ENCODE peak calls at places on chromosomes 4 and X, in nine cellular contexts. C, V, J, M, B, R, W, A and Q are unnamed samples.

GRCh38 chr4:140168936-140169335 is 15.0 kb upstream of the MAML3 start:
- DNase-seq in B (no peak), C (no peak), M (no peak), R (no peak), A (no peak), V (no peak), W (no peak), J (no peak), Q (no peak)

GRCh38 chrX:11965436-11965835 is 172.8 kb upstream of the FRMPD4 start:
- DNase-seq in M (no peak), R (no peak), W (no peak), J (no peak), C (no peak), B (no peak), A (no peak), V (no peak), Q (no peak)

GRCh38 chrX:8653956-8654355 is 78.0 kb downstream of the ANOS1 start:
- DNase-seq in R (no peak), B (no peak), A (no peak), C (no peak), W (no peak), V (no peak), M (no peak), J (no peak), Q (no peak)

GRCh38 chr4:111943796-111944203 is 201.5 kb upstream of the FAM241A start:
- DNase-seq in V (no peak), W (no peak), A (no peak), B (no peak), M (peak), R (peak), C (no peak), J (no peak), Q (peak)

GRCh38 chr4:95363966-95364365 is 184.8 kb downstream of the UNC5C start:
- DNase-seq in B (no peak), V (no peak), J (no peak), W (no peak), A (no peak), C (no peak), M (no peak), R (no peak), Q (no peak)

GRCh38 chr4:8331567-8331955 is 62.0 kb downstream of the HTRA3 start:
- DNase-seq in W (peak), M (peak), C (no peak), R (no peak), B (no peak), A (no peak), V (no peak), J (no peak), Q (no peak)

GRCh38 chrX:11967986-11968385 is 170.3 kb upstream of the FRMPD4 start:
- DNase-seq in V (no peak), J (no peak), M (no peak), R (no peak), C (no peak), W (no peak), B (no peak), A (no peak), Q (no peak)

GRCh38 chr4:15778742-15779231 is 659 bp downstream of the CD38 start:
- DNase-seq in V (no peak), J (no peak), R (no peak), M (peak), C (peak), A (no peak), B (no peak), W (peak), Q (no peak)

DNA sequence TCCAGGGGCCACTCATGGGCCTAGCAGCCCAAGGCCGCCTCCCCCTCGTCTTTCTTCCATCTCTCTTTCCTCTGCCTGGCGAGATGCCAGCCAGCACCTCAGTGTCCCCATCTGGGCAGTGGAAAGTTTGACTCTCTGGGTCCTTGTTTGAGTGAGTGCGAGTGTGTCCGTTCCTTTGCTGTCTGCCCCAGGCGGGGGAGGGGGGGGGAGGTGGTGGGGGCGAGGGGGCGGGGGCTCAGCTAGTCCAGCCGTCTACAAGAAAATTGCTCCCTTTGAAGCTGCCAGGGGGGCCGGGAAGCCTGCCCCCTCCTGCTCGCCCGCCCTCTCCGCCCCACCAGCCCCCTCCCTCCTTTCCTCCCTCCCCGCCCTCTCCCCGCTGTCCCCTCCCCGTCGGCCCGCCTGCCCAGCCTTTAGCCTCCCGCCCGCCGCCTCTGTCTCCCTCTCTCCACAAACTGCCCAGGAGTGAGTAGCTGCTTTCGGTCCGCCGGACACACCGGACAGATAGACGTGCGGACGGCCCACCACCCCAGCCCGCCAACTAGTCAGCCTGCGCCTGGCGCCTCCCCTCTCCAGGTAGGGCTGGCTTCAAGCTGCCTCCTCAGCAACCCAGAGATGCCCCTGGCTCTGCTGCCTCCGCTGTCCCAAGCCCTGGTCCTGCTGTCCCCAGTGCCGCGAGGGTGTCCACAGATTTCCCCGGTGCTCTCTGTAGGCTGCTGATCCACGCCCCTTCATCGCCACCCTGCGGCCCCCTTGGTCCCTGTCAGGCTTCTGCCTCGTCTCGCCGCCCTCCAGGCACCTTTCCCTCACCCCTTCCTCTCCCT is at the start of gene BGN:
- DNase-seq in R (no peak), J (no peak), V (no peak), C (peak), M (no peak), B (peak), A (peak), W (peak), Q (no peak)
- H3K4me3 ChIP-seq in R (no peak), J (peak), V (peak), C (peak), M (no peak), B (no peak), A (peak), W (peak), Q (peak)

GRCh38 chr4:108355523-108356208 is 186.9 kb upstream of the LEF1 start:
- DNase-seq in C (no peak), R (no peak), M (no peak), B (no peak), V (no peak), J (no peak), W (no peak), A (no peak), Q (no peak)
- H3K4me3 ChIP-seq in C (no peak), R (no peak), M (no peak), B (no peak), V (no peak), J (no peak), W (no peak), A (no peak), Q (no peak)

DNA sequence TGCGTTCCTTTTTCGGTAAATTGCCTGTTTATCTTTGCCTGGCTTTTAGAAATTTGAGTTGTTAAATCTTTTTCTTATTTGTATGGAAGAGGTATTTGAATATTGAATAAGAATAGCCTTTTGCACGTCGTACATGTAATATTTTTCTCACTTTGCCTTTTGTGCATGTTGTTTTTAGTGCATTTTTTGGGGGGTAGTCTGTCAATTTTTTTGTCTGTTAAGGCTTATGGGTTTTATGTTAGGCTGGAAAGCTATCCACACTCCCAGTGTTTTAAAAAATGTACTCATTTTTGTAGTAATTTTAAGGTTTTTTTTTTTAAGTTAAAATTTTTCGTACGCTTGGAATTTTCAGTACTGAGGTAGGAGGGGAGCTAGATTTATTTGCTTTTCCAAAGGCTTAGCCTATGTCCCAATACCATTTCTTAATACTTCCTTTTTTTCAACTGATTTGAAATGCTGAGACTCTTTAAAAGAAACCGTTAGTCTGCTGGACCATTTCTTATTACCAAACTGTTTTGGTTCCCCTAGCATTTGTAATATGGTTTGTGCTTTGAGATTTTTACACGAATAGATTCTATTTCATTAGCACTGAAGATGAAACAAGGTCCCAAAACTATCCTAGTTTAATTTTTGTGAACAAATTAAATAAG is 1.3 kb downstream of the HERC5 start:
- DNase-seq in J (no peak), R (no peak), V (no peak), C (no peak), A (no peak), W (no peak), M (no peak), B (no peak), Q (no peak)
- H3K4me3 ChIP-seq in J (no peak), R (peak), V (no peak), C (peak), A (peak), W (peak), M (no peak), B (no peak), Q (no peak)

GRCh38 chrX:106585478-106585877 is 26.3 kb upstream of the RADX start:
- DNase-seq in V (no peak), W (no peak), B (no peak), R (no peak), A (no peak), J (no peak), M (no peak), C (no peak), Q (no peak)
- H3K4me3 ChIP-seq in V (no peak), W (no peak), B (no peak), R (no peak), A (no peak), J (no peak), M (no peak), C (no peak), Q (no peak)

GRCh38 chr4:158768577-158769174 is at the start of gene FNIP2:
- DNase-seq in V (no peak), C (peak), W (peak), R (peak), M (peak), A (peak), B (peak), J (no peak), Q (peak)

GRCh38 chr4:158771776-158772175 is 3.0 kb downstream of the FNIP2 start:
- DNase-seq in R (no peak), V (no peak), C (no peak), J (no peak), W (no peak), A (no peak), B (no peak), M (no peak), Q (no peak)

GRCh38 chr4:158766419-158767044 is 2.3 kb upstream of the FNIP2 start:
- DNase-seq in A (no peak), C (no peak), M (no peak), W (no peak), J (no peak), V (no peak), R (no peak), B (no peak), Q (no peak)

GRCh38 chr4:158769175-158769831 is 477 bp downstream of the FNIP2 start:
- DNase-seq in W (peak), M (peak), B (peak), J (no peak), R (peak), V (no peak), C (peak), A (no peak), Q (no peak)

DNA sequence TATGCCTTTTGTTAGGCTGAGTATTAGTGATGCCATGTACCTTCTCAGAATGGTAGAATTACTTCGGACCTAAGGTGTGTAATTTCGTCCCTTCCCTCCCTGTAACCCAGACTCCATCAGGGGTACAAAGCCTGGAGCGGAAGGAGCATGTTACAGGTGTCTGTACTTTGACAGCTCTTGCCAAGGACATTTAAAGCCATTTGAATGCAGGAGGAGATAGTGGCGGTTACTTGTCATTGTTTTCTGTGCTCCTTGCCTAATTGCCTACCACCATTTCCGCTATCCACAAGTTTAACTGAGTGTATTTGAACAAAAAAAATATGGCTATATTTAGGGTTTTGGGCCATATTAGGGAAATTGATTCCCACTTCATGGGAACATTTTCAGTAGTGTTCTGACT is 1.8 kb downstream of the FNIP2 start:
- DNase-seq in R (no peak), A (no peak), W (no peak), M (no peak), J (no peak), C (no peak), B (no peak), V (no peak), Q (no peak)
- H3K4me3 ChIP-seq in R (no peak), A (peak), W (peak), M (no peak), J (no peak), C (peak), B (no peak), V (peak), Q (no peak)

DNA sequence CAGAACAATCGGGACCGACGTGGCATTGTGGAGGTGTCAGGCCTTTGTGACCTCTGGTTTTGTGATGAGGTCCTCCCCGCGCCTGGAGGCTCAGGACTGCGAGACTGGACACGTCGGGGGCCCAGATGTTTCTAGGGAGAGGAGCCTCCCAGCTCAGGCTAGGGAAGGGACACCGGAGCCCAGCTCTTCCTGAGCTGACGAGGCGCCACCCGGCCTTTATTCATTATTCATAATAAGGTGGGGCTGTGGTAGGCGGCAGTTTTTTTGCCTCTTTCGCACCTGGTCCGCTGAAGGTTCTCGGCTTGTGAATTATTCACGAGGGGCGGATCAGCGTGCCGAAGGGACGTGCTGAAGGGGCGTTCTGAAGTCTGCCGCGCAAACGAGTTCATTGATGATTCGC is 2.3 kb upstream of the UBA1 start:
- DNase-seq in M (no peak), V (no peak), C (no peak), R (no peak), A (no peak), J (no peak), B (no peak), W (no peak), Q (no peak)
- H3K4me3 ChIP-seq in M (peak), V (peak), C (peak), R (peak), A (peak), J (peak), B (peak), W (no peak), Q (peak)

GRCh38 chr4:80153800-80154546 is 43.3 kb upstream of the PRDM8 start:
- DNase-seq in J (peak), B (no peak), A (no peak), W (no peak), C (no peak), M (no peak), R (no peak), V (no peak), Q (no peak)

GRCh38 chr4:80151981-80152380 is 45.3 kb upstream of the PRDM8 start:
- DNase-seq in B (no peak), M (no peak), J (no peak), C (no peak), W (no peak), V (no peak), A (no peak), R (no peak), Q (no peak)

GRCh38 chr4:80154547-80154933 is 42.8 kb upstream of the PRDM8 start:
- DNase-seq in C (no peak), V (no peak), B (no peak), W (no peak), R (no peak), A (no peak), M (no peak), J (no peak), Q (no peak)

GRCh38 chr4:80156410-80156809 is 40.9 kb upstream of the PRDM8 start:
- DNase-seq in A (no peak), R (no peak), B (no peak), C (no peak), W (no peak), V (no peak), M (no peak), J (no peak), Q (no peak)

DNA sequence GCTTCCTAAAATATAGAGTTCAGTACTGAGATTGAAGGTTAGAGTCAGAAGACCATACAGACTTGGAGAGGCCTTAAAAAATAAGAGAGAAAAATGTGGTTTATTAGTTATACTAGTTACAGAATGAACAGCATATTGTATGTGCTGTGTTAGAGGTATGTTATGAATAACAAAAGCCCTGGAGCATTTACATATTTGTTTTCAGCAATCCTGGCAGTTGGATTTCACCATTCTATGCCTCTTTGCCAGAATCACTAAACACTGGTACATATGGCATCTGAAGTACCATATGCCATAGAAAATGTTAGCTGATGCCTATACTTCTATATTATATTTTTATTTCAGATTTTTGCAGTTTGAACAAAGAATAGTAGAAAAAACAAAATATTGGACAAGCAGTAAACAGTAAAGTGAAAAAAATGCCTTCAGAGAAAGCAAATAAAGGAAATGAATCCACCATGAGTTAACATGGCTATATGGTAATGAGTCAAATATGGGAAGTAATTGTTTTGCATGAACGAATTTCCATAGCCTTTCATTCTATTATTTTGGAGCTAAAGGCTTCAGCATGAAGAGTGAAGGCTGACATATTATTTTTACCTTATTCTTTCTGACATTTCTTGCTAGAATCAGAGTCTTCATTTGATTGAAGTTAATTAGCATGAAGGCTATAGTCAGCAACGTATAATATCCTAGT is 41.9 kb upstream of the PRDM8 start:
- DNase-seq in A (no peak), W (no peak), B (no peak), V (no peak), C (no peak), R (no peak), M (no peak), J (no peak), Q (no peak)
- H3K4me3 ChIP-seq in A (no peak), W (no peak), B (no peak), V (no peak), C (no peak), R (no peak), M (no peak), J (no peak), Q (no peak)

GRCh38 chr4:137955615-137956014 is 286.5 kb downstream of the SLC7A11 start:
- DNase-seq in J (no peak), C (no peak), M (no peak), V (no peak), A (no peak), R (no peak), W (no peak), B (no peak), Q (no peak)

GRCh38 chr4:137961051-137961438 is 281.1 kb downstream of the SLC7A11 start:
- DNase-seq in A (no peak), M (no peak), W (no peak), B (no peak), C (no peak), J (no peak), R (no peak), V (peak), Q (no peak)

GRCh38 chr4:137956256-137956655 is 285.9 kb downstream of the SLC7A11 start:
- DNase-seq in B (no peak), W (no peak), R (no peak), M (no peak), A (no peak), V (no peak), J (no peak), C (no peak), Q (no peak)

DNA sequence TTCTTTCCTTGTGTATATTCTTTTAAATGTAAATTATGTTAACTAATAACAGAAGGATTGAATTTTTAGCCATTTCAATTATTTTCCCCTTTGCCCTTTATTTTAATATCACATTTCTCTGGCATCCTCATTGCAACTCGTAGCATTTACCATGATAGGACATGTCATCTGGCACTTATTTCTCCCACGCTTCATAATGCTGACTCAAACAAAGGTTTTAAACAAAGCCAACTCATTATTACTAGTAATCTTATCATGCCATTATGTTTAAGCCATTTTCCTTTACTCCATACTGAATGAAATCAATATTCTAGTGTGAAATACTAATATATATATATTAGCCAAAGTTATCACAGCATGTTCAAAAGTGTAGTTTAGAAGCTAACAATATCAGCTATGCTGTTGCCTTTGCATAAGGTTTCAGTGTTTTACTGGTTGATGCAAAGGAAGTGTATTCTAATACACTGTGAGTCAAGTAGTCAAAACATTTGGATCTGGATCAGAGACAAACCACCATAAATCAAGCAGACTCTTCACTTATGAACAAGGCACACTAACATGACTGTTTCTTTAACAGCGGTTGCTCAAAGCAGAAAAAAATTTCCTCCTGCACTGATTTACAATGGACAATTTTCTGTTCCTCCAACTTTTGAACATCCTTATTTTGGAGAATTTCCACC is 281.6 kb downstream of the SLC7A11 start:
- DNase-seq in C (no peak), A (no peak), W (no peak), M (no peak), V (no peak), R (no peak), J (peak), B (no peak), Q (no peak)
- H3K4me3 ChIP-seq in C (no peak), A (no peak), W (no peak), M (no peak), V (no peak), R (no peak), J (no peak), B (no peak), Q (no peak)